ENCODE peak calls at places on chromosomes 1 and 21, in six cellular contexts. One of them, this sample, is unnamed.
A peak's percentile ranks its signal among the peaks of the same experiment; 100 is the strongest.

GRCh38 chr1:155893389-155894142 is 17.6 kb downstream of the RIT1 start:
- DNase-seq in GM23248: peak; percentile 93
- DNase-seq in breast epithelium: no peak
- DNase-seq in vagina: no peak
- DNase-seq in pancreas: no peak
- DNase-seq in upper lobe of left lung: no peak
- DNase-seq in this sample: no peak

GRCh38 chr1:24972257-24973242 is 42.5 kb upstream of the RUNX3 start:
- DNase-seq in GM23248: no peak
- DNase-seq in breast epithelium: no peak
- DNase-seq in vagina: no peak
- DNase-seq in pancreas: peak; percentile 20
- DNase-seq in upper lobe of left lung: no peak
- DNase-seq in this sample: no peak

GRCh38 chr1:25657786-25658760 is 41.5 kb downstream of the MAN1C1 start:
- DNase-seq in GM23248: no peak
- DNase-seq in breast epithelium: no peak
- DNase-seq in vagina: no peak
- DNase-seq in pancreas: no peak
- DNase-seq in upper lobe of left lung: no peak
- DNase-seq in this sample: peak; percentile 59

GRCh38 chr1:206890125-206890637 is 7.1 kb upstream of the IL24 start:
- DNase-seq in GM23248: peak; percentile 71
- DNase-seq in breast epithelium: no peak
- DNase-seq in vagina: no peak
- DNase-seq in pancreas: no peak
- DNase-seq in upper lobe of left lung: no peak
- DNase-seq in this sample: no peak

GRCh38 chr1:150173161-150173585 is 23.5 kb downstream of the PLEKHO1 start:
- DNase-seq in GM23248: no peak
- DNase-seq in breast epithelium: no peak
- DNase-seq in vagina: no peak
- DNase-seq in pancreas: no peak
- DNase-seq in upper lobe of left lung: no peak
- DNase-seq in this sample: no peak

GRCh38 chr1:204377800-204378608 is 18.3 kb upstream of the PLEKHA6 start:
- DNase-seq in GM23248: peak; percentile 51
- DNase-seq in breast epithelium: no peak
- DNase-seq in vagina: no peak
- DNase-seq in pancreas: peak; percentile 80
- DNase-seq in upper lobe of left lung: peak; percentile 57
- DNase-seq in this sample: no peak

GRCh38 chr21:42524341-42525227 is 10.9 kb downstream of the SLC37A1 start:
- DNase-seq in GM23248: peak; percentile 39
- DNase-seq in breast epithelium: peak; percentile 75
- DNase-seq in vagina: no peak
- DNase-seq in pancreas: no peak
- DNase-seq in upper lobe of left lung: peak; percentile 89
- DNase-seq in this sample: peak; percentile 87

GRCh38 chr1:53735261-53735660 is 3.7 kb downstream of the GLIS1 start:
- DNase-seq in GM23248: no peak
- DNase-seq in breast epithelium: no peak
- DNase-seq in vagina: no peak
- DNase-seq in pancreas: no peak
- DNase-seq in upper lobe of left lung: no peak
- DNase-seq in this sample: no peak

GRCh38 chr1:207018707-207019106 is 13.8 kb downstream of the C1orf116 start:
- DNase-seq in GM23248: no peak
- DNase-seq in breast epithelium: no peak
- DNase-seq in vagina: no peak
- DNase-seq in pancreas: no peak
- DNase-seq in upper lobe of left lung: no peak
- DNase-seq in this sample: no peak

GRCh38 chr1:44515416-44515815 is 110.4 kb downstream of the RNF220 start:
- DNase-seq in GM23248: peak; percentile 66
- DNase-seq in breast epithelium: no peak
- DNase-seq in vagina: no peak
- DNase-seq in pancreas: no peak
- DNase-seq in upper lobe of left lung: no peak
- DNase-seq in this sample: no peak

GRCh38 chr1:198761859-198762616 is 123.2 kb downstream of the PTPRC start:
- DNase-seq in GM23248: no peak
- DNase-seq in breast epithelium: no peak
- DNase-seq in vagina: no peak
- DNase-seq in pancreas: no peak
- DNase-seq in upper lobe of left lung: no peak
- DNase-seq in this sample: no peak

GRCh38 chr1:207910678-207911354 is at the start of gene CD34:
- DNase-seq in GM23248: peak; percentile 66
- DNase-seq in breast epithelium: no peak
- DNase-seq in vagina: no peak
- DNase-seq in pancreas: no peak
- DNase-seq in upper lobe of left lung: no peak
- DNase-seq in this sample: no peak

GRCh38 chr21:44949161-44950015 is 9.6 kb downstream of the SLX9 start:
- DNase-seq in GM23248: peak; percentile 71
- DNase-seq in breast epithelium: peak; percentile 86
- DNase-seq in vagina: no peak
- DNase-seq in pancreas: peak; percentile 94
- DNase-seq in upper lobe of left lung: peak; percentile 88
- DNase-seq in this sample: peak; percentile 89

GRCh38 chr1:16012590-16013219 is 5.1 kb downstream of the HSPB7 start:
- DNase-seq in GM23248: peak; percentile 80
- DNase-seq in breast epithelium: peak; percentile 54
- DNase-seq in vagina: no peak
- DNase-seq in pancreas: peak; percentile 90
- DNase-seq in upper lobe of left lung: peak; percentile 70
- DNase-seq in this sample: peak; percentile 90

GRCh38 chr1:55375617-55376258 is 160.6 kb upstream of the USP24 start:
- DNase-seq in GM23248: peak; percentile 60
- DNase-seq in breast epithelium: no peak
- DNase-seq in vagina: no peak
- DNase-seq in pancreas: no peak
- DNase-seq in upper lobe of left lung: no peak
- DNase-seq in this sample: no peak

GRCh38 chr1:204073837-204074273 is 940 bp downstream of the SOX13 start:
- DNase-seq in GM23248: peak; percentile 62
- DNase-seq in breast epithelium: no peak
- DNase-seq in vagina: no peak
- DNase-seq in pancreas: peak; percentile 76
- DNase-seq in upper lobe of left lung: no peak
- DNase-seq in this sample: no peak

GRCh38 chr1:97202981-97203380 is 481.4 kb downstream of the PTBP2 start:
- DNase-seq in GM23248: no peak
- DNase-seq in breast epithelium: no peak
- DNase-seq in vagina: no peak
- DNase-seq in pancreas: no peak
- DNase-seq in upper lobe of left lung: no peak
- DNase-seq in this sample: no peak

GRCh38 chr1:205528887-205529825 is 24.7 kb downstream of the CDK18 start:
- DNase-seq in GM23248: peak; percentile 85
- DNase-seq in breast epithelium: peak; percentile 76
- DNase-seq in vagina: no peak
- DNase-seq in pancreas: peak; percentile 91
- DNase-seq in upper lobe of left lung: peak; percentile 78
- DNase-seq in this sample: no peak

GRCh38 chr1:164719676-164720075 is 160.7 kb downstream of the PBX1 start:
- DNase-seq in GM23248: no peak
- DNase-seq in breast epithelium: no peak
- DNase-seq in vagina: no peak
- DNase-seq in pancreas: no peak
- DNase-seq in upper lobe of left lung: no peak
- DNase-seq in this sample: no peak

GRCh38 chr1:206752481-206752880 is 18.1 kb upstream of the IL19 start:
- DNase-seq in GM23248: no peak
- DNase-seq in breast epithelium: no peak
- DNase-seq in vagina: no peak
- DNase-seq in pancreas: no peak
- DNase-seq in upper lobe of left lung: no peak
- DNase-seq in this sample: no peak

GRCh38 chr1:181117648-181118449 is 29.3 kb downstream of the IER5 start:
- DNase-seq in GM23248: peak; percentile 87
- DNase-seq in breast epithelium: peak; percentile 66
- DNase-seq in vagina: no peak
- DNase-seq in pancreas: no peak
- DNase-seq in upper lobe of left lung: peak; percentile 91
- DNase-seq in this sample: no peak

GRCh38 chr1:231301990-231302389 is 35.7 kb downstream of the EXOC8 start:
- DNase-seq in GM23248: no peak
- DNase-seq in breast epithelium: no peak
- DNase-seq in vagina: no peak
- DNase-seq in pancreas: no peak
- DNase-seq in upper lobe of left lung: no peak
- DNase-seq in this sample: no peak

GRCh38 chr1:221272940-221273339 is 393.7 kb downstream of the HLX start:
- DNase-seq in GM23248: peak; percentile 4
- DNase-seq in breast epithelium: no peak
- DNase-seq in vagina: no peak
- DNase-seq in pancreas: no peak
- DNase-seq in upper lobe of left lung: no peak
- DNase-seq in this sample: no peak

DNA sequence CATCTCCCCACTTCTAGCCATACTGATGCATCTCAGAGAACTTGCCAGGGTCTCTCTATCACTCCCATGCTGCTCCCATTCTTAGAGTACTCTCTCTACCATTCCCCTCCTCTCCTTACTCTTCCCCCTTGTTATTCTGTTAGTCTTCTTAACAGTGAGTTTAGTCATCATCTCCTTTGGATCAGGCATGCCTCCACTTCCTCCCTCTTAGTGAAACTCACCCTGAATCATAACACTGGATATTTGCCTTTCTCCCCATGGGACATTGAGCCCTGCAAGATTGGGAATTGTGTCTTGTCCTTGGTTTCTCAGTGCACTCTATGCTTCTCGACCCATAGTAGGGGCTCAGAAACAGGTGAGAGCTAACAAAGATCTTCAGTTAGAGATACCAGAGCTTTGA is 68.3 kb upstream of the GCLM start:
- DNase-seq in GM23248: peak; percentile 90
- DNase-seq in breast epithelium: no peak
- DNase-seq in vagina: no peak
- DNase-seq in pancreas: no peak
- DNase-seq in upper lobe of left lung: no peak
- DNase-seq in this sample: no peak
- H3K27ac ChIP-seq in GM23248: peak overlapping the region; percentile 15
- H3K27ac ChIP-seq in breast epithelium: peak overlapping the region; percentile 78
- H3K27ac ChIP-seq in vagina: no peak overlapping the region
- H3K27ac ChIP-seq in pancreas: no peak overlapping the region
- H3K27ac ChIP-seq in upper lobe of left lung: no peak overlapping the region
- H3K27ac ChIP-seq in this sample: no peak overlapping the region

GRCh38 chr1:18955116-18955441 is 1.4 kb downstream of the IFFO2 start:
- DNase-seq in GM23248: no peak
- DNase-seq in breast epithelium: no peak
- DNase-seq in vagina: no peak
- DNase-seq in pancreas: no peak
- DNase-seq in upper lobe of left lung: no peak
- DNase-seq in this sample: no peak

GRCh38 chr1:18955442-18956188 is 861 bp downstream of the IFFO2 start:
- DNase-seq in GM23248: peak; percentile 67
- DNase-seq in breast epithelium: no peak
- DNase-seq in vagina: no peak
- DNase-seq in pancreas: peak; percentile 87
- DNase-seq in upper lobe of left lung: peak; percentile 50
- DNase-seq in this sample: no peak

GRCh38 chr1:18951818-18952391 is 4.6 kb downstream of the IFFO2 start:
- DNase-seq in GM23248: no peak
- DNase-seq in breast epithelium: no peak
- DNase-seq in vagina: no peak
- DNase-seq in pancreas: no peak
- DNase-seq in upper lobe of left lung: peak; percentile 46
- DNase-seq in this sample: no peak

GRCh38 chr1:18954270-18955071 is 2.0 kb downstream of the IFFO2 start:
- DNase-seq in GM23248: peak; percentile 63
- DNase-seq in breast epithelium: no peak
- DNase-seq in vagina: no peak
- DNase-seq in pancreas: no peak
- DNase-seq in upper lobe of left lung: no peak
- DNase-seq in this sample: no peak

GRCh38 chr1:18953656-18954259 is 2.7 kb downstream of the IFFO2 start:
- DNase-seq in GM23248: no peak
- DNase-seq in breast epithelium: peak; percentile 87
- DNase-seq in vagina: no peak
- DNase-seq in pancreas: no peak
- DNase-seq in upper lobe of left lung: peak; percentile 46
- DNase-seq in this sample: no peak
- H3K4me3 ChIP-seq in GM23248: peak overlapping the region; percentile 87
- H3K4me3 ChIP-seq in breast epithelium: no peak overlapping the region
- H3K4me3 ChIP-seq in vagina: peak overlapping the region; percentile 100
- H3K4me3 ChIP-seq in pancreas: peak overlapping the region; percentile 84
- H3K4me3 ChIP-seq in upper lobe of left lung: no peak overlapping the region
- H3K4me3 ChIP-seq in this sample: peak overlapping the region; percentile 93

GRCh38 chr1:162055062-162055461 is 14.4 kb upstream of the NOS1AP start:
- DNase-seq in GM23248: peak; percentile 88
- DNase-seq in breast epithelium: no peak
- DNase-seq in vagina: no peak
- DNase-seq in pancreas: no peak
- DNase-seq in upper lobe of left lung: no peak
- DNase-seq in this sample: no peak

GRCh38 chr1:162060314-162060713 is 9.2 kb upstream of the NOS1AP start:
- DNase-seq in GM23248: no peak
- DNase-seq in breast epithelium: no peak
- DNase-seq in vagina: no peak
- DNase-seq in pancreas: no peak
- DNase-seq in upper lobe of left lung: no peak
- DNase-seq in this sample: no peak

GRCh38 chr1:162059721-162060120 is 9.8 kb upstream of the NOS1AP start:
- DNase-seq in GM23248: no peak
- DNase-seq in breast epithelium: no peak
- DNase-seq in vagina: no peak
- DNase-seq in pancreas: no peak
- DNase-seq in upper lobe of left lung: no peak
- DNase-seq in this sample: no peak

GRCh38 chr1:162056568-162056967 is 12.9 kb upstream of the NOS1AP start:
- DNase-seq in GM23248: no peak
- DNase-seq in breast epithelium: no peak
- DNase-seq in vagina: no peak
- DNase-seq in pancreas: no peak
- DNase-seq in upper lobe of left lung: no peak
- DNase-seq in this sample: no peak

DNA sequence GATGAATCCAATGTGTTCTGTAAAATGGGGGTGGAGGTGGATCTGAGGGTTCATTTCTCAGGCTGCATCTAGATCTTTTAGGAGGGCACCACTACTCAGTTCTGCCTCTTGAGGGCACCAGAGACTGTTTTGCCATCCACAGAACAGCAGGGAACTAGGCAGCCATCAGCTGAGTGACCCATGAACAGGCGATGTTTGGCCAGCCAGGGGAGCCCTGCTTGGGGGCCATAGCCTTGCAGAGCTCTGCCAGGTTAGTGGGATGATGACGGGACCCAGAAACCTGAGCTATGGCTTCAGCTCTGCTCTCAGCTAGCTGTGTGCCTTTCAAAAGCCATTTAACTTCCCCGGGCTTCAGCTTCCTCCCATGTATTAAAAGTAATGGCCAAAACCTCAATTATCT is 13.4 kb upstream of the NOS1AP start:
- DNase-seq in GM23248: peak; percentile 82
- DNase-seq in breast epithelium: peak; percentile 65
- DNase-seq in vagina: no peak
- DNase-seq in pancreas: peak; percentile 64
- DNase-seq in upper lobe of left lung: peak; percentile 66
- DNase-seq in this sample: no peak
- H3K27ac ChIP-seq in GM23248: no peak overlapping the region
- H3K27ac ChIP-seq in breast epithelium: no peak overlapping the region
- H3K27ac ChIP-seq in vagina: no peak overlapping the region
- H3K27ac ChIP-seq in pancreas: no peak overlapping the region
- H3K27ac ChIP-seq in upper lobe of left lung: no peak overlapping the region
- H3K27ac ChIP-seq in this sample: no peak overlapping the region

GRCh38 chr1:154501423-154502065 is 475 bp upstream of the TDRD10 start:
- DNase-seq in GM23248: peak; percentile 44
- DNase-seq in breast epithelium: peak; percentile 49
- DNase-seq in vagina: no peak
- DNase-seq in pancreas: peak; percentile 72
- DNase-seq in upper lobe of left lung: peak; percentile 58
- DNase-seq in this sample: no peak
- H3K4me3 ChIP-seq in GM23248: peak overlapping the region; percentile 24
- H3K4me3 ChIP-seq in breast epithelium: peak overlapping the region; percentile 59
- H3K4me3 ChIP-seq in vagina: peak overlapping the region; percentile 59
- H3K4me3 ChIP-seq in pancreas: peak overlapping the region; percentile 27
- H3K4me3 ChIP-seq in upper lobe of left lung: peak overlapping the region; percentile 57
- H3K4me3 ChIP-seq in this sample: peak overlapping the region; percentile 74

This sample was measured in coronary artery.